ENCODE peak calls at places on chromosomes 2 and 18, in four cellular contexts. One of them, this sample, is unnamed.

GRCh38 chr2:239165206-239165831 is 235.5 kb downstream of the HDAC4 start:
- DNase-seq in thoracic aorta: no peak
- DNase-seq in cardiac muscle cell: no peak
- DNase-seq in retinal pigment epithelial cell: no peak
- DNase-seq in this sample: no peak

GRCh38 chr2:120243211-120243610 is 9.4 kb upstream of the RALB start:
- DNase-seq in thoracic aorta: no peak
- DNase-seq in cardiac muscle cell: no peak
- DNase-seq in retinal pigment epithelial cell: no peak
- DNase-seq in this sample: no peak

GRCh38 chr2:85710687-85711577 is 16.8 kb downstream of the GNLY start:
- DNase-seq in thoracic aorta: no peak
- DNase-seq in cardiac muscle cell: peak
- DNase-seq in retinal pigment epithelial cell: peak
- DNase-seq in this sample: no peak

GRCh38 chr2:14451312-14451711 is 181.2 kb upstream of the LRATD1 start:
- DNase-seq in thoracic aorta: no peak
- DNase-seq in cardiac muscle cell: no peak
- DNase-seq in retinal pigment epithelial cell: no peak
- DNase-seq in this sample: no peak

GRCh38 chr2:120740765-120741513 is 5.3 kb downstream of the GLI2 start:
- DNase-seq in thoracic aorta: no peak
- DNase-seq in cardiac muscle cell: peak
- DNase-seq in retinal pigment epithelial cell: no peak
- DNase-seq in this sample: no peak

GRCh38 chr2:223108376-223109100 is 56.5 kb downstream of the KCNE4 start:
- DNase-seq in thoracic aorta: no peak
- DNase-seq in cardiac muscle cell: no peak
- DNase-seq in retinal pigment epithelial cell: no peak
- DNase-seq in this sample: no peak

GRCh38 chr2:137009953-137010352 is 244.6 kb downstream of the THSD7B start:
- DNase-seq in thoracic aorta: no peak
- DNase-seq in cardiac muscle cell: no peak
- DNase-seq in retinal pigment epithelial cell: no peak
- DNase-seq in this sample: no peak

GRCh38 chr18:13202571-13202970 is 16.0 kb upstream of the LDLRAD4 start:
- DNase-seq in thoracic aorta: no peak
- DNase-seq in cardiac muscle cell: no peak
- DNase-seq in retinal pigment epithelial cell: no peak
- DNase-seq in this sample: no peak

GRCh38 chr18:61635901-61636528 is 256.8 kb downstream of the RNF152 start:
- DNase-seq in thoracic aorta: no peak
- DNase-seq in cardiac muscle cell: peak
- DNase-seq in retinal pigment epithelial cell: no peak
- DNase-seq in this sample: no peak

DNA sequence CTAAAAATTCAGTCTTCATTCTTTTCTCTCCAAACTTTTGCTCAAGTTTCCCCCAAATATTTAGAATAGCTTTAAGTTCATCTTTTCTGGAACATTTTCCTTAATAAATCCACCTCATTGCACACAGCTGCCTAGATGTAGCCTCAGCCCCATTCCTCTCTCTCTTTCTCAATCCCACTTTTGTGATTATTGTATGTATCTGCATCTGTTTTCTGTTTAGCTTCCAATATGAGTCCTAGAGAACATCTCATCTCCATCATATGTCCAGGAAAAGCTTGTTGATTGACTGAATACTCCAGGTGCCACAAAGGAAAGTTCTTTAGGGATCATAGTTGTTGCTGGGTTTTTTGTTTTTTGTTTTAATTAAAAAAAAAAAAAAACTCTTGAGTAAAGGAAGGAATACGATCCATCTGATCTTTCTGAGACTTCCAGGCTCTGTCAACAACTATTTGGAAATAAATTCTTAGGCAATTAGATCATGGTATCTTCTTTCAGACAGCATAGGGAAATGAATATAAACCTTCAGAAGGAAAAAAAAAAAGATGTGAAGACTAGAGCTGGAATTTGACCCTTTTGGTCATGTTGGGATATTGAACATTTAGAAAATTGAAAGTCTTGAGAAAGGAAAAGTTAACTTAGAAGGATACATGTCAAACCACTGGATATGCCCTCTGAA is 42.5 kb downstream of the KIAA2012 start:
- DNase-seq in thoracic aorta: no peak
- DNase-seq in cardiac muscle cell: peak
- DNase-seq in retinal pigment epithelial cell: no peak
- DNase-seq in this sample: no peak
- H3K4me3 ChIP-seq in thoracic aorta: no peak
- H3K4me3 ChIP-seq in cardiac muscle cell: no peak
- H3K4me3 ChIP-seq in retinal pigment epithelial cell: no peak
- H3K4me3 ChIP-seq in this sample: no peak

DNA sequence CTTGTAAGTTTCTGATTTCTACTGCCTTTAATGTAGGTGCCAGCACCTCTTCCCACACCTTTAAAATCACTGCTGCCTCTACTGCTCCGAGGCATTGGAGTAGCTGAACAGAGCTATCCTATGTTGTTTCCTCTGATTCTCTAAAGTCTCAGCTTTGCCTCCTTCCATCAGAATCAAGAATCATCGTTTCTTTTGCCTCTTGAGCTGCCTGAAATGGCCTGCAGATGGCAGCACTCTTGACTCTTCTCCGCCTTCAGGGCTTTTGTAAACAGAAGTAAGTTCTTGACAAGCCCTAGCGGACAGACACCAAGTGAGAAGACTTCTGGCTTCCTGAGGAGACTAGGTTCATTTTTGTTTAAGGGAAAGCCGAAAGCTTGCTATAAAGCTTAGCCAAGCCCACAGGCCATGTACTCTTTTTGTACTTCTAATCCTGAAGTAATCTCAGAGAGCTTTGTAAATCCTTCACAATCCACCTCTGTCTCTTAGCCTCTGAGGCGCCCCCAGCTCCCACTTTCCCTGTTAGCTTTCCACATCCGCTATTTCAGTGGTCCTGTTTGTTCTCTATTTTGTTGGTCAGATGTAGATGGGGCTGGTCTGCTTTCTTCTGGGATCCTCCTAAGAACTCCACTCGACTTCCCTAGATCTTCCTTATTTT is 48.4 kb downstream of the GTF3C3 start:
- DNase-seq in thoracic aorta: no peak
- DNase-seq in cardiac muscle cell: peak
- DNase-seq in retinal pigment epithelial cell: peak
- DNase-seq in this sample: peak
- TF ChIP-seq CTCF in thoracic aorta: peak
- TF ChIP-seq CTCF in cardiac muscle cell: peak
- TF ChIP-seq CTCF in retinal pigment epithelial cell: peak
- TF ChIP-seq CTCF in this sample: peak

DNA sequence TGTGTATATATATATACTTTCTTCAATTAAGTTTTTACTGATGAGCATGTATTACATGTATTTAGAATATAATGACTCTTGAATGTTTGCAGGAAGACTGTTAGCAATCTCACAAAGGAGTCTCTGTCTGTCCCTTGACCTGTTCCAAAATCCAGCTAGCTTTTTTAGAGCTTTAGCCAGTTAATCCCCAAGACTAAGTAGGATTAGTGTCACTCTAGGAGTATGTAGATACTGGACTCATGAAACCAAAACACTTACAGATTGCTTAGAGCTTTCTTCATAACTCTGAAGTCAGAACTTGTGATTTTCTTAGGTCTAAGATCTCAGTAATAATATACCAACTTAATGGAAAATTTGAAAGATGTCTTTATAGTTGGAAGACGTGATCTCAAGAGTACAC is 2.2 kb downstream of the UBXN4 start:
- DNase-seq in thoracic aorta: no peak
- DNase-seq in cardiac muscle cell: no peak
- DNase-seq in retinal pigment epithelial cell: peak
- DNase-seq in this sample: no peak
- H3K4me3 ChIP-seq in thoracic aorta: no peak
- H3K4me3 ChIP-seq in cardiac muscle cell: peak
- H3K4me3 ChIP-seq in retinal pigment epithelial cell: peak
- H3K4me3 ChIP-seq in this sample: peak

GRCh38 chr2:46056541-46056940 is 240.7 kb upstream of the EPAS1 start:
- DNase-seq in thoracic aorta: no peak
- DNase-seq in cardiac muscle cell: no peak
- DNase-seq in retinal pigment epithelial cell: no peak
- DNase-seq in this sample: no peak
- TF ChIP-seq CTCF in thoracic aorta: no peak
- TF ChIP-seq CTCF in cardiac muscle cell: no peak
- TF ChIP-seq CTCF in retinal pigment epithelial cell: no peak
- TF ChIP-seq CTCF in this sample: no peak

GRCh38 chr2:197515277-197515797 is 529 bp upstream of the MOB4 start:
- DNase-seq in thoracic aorta: no peak
- DNase-seq in cardiac muscle cell: peak
- DNase-seq in retinal pigment epithelial cell: no peak
- DNase-seq in this sample: no peak
- H3K4me3 ChIP-seq in thoracic aorta: peak
- H3K4me3 ChIP-seq in cardiac muscle cell: peak
- H3K4me3 ChIP-seq in retinal pigment epithelial cell: peak
- H3K4me3 ChIP-seq in this sample: peak

GRCh38 chr18:50051288-50051687 is 143.7 kb downstream of the MYO5B start:
- DNase-seq in thoracic aorta: no peak
- DNase-seq in cardiac muscle cell: peak
- DNase-seq in retinal pigment epithelial cell: no peak
- DNase-seq in this sample: no peak
- TF ChIP-seq CTCF in thoracic aorta: peak
- TF ChIP-seq CTCF in cardiac muscle cell: peak
- TF ChIP-seq CTCF in retinal pigment epithelial cell: peak
- TF ChIP-seq CTCF in this sample: peak

GRCh38 chr18:74498712-74499629 is 2.8 kb downstream of the CNDP2 start:
- DNase-seq in thoracic aorta: no peak
- DNase-seq in cardiac muscle cell: no peak
- DNase-seq in retinal pigment epithelial cell: no peak
- DNase-seq in this sample: peak

GRCh38 chr18:74497308-74497640 is 1.1 kb downstream of the CNDP2 start:
- DNase-seq in thoracic aorta: no peak
- DNase-seq in cardiac muscle cell: no peak
- DNase-seq in retinal pigment epithelial cell: no peak
- DNase-seq in this sample: no peak

GRCh38 chr18:74499633-74500032 is 3.5 kb downstream of the CNDP2 start:
- DNase-seq in thoracic aorta: no peak
- DNase-seq in cardiac muscle cell: peak
- DNase-seq in retinal pigment epithelial cell: no peak
- DNase-seq in this sample: peak

GRCh38 chr18:74497778-74498177 is 1.6 kb downstream of the CNDP2 start:
- DNase-seq in thoracic aorta: no peak
- DNase-seq in cardiac muscle cell: no peak
- DNase-seq in retinal pigment epithelial cell: no peak
- DNase-seq in this sample: no peak

DNA sequence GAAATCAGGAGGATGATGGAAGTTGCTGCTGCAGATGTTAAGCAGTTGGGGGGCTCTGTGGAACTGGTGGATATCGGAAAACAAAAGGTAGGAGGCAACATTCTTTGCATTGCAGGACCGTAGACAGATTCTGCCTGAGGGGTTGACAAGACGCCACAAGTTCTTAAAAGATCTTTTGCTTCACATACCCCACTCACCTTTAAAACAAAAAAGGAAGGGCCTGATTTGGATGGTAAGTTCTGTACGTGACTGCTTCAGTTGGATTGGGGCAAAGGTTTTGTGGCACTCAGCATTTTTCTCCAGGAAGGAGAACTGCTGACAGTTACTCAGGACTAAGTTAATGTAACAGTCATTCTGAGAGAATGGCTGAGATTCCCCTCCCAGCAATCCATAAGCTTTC is 5.2 kb downstream of the CNDP2 start:
- DNase-seq in thoracic aorta: no peak
- DNase-seq in cardiac muscle cell: no peak
- DNase-seq in retinal pigment epithelial cell: no peak
- DNase-seq in this sample: no peak
- H3K4me3 ChIP-seq in thoracic aorta: no peak
- H3K4me3 ChIP-seq in cardiac muscle cell: no peak
- H3K4me3 ChIP-seq in retinal pigment epithelial cell: no peak
- H3K4me3 ChIP-seq in this sample: peak

GRCh38 chr2:181972431-181973190 is 13.0 kb upstream of the PPP1R1C start:
- DNase-seq in thoracic aorta: no peak
- DNase-seq in cardiac muscle cell: peak
- DNase-seq in retinal pigment epithelial cell: no peak
- DNase-seq in this sample: no peak

GRCh38 chr2:181973379-181973778 is 12.3 kb upstream of the PPP1R1C start:
- DNase-seq in thoracic aorta: no peak
- DNase-seq in cardiac muscle cell: no peak
- DNase-seq in retinal pigment epithelial cell: no peak
- DNase-seq in this sample: no peak

GRCh38 chr2:181971032-181971431 is 14.6 kb upstream of the PPP1R1C start:
- DNase-seq in thoracic aorta: no peak
- DNase-seq in cardiac muscle cell: no peak
- DNase-seq in retinal pigment epithelial cell: no peak
- DNase-seq in this sample: no peak

DNA sequence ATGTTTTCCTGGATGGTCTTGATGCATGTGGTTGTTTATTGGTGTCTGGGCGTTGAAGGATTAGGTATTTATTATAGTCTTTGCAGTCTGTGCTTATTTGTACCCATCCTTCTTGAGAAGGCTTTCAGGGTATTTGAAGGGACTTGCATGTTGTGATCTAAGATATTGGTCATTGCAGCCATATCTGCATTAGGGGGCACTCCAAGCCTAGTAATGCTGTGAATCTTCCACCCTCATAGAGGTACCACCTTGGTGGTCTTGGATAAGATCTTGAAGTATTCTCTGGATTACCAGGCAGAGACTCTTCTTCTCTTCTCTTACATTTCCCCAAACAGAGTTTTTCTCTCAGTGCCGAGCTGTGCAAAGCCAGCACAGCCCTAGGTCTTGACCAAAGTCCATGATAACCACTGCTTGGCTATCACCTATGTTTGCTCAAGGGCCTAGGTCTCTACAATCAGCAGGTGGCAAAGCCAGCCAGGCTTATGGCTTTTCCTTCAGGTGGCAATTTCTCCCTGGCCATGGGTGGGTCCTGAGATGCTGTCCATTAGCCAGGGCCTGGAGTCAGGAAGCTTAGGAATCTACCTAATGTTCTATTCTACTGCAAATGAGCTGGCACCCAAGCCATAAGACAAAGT is 15.4 kb upstream of the PPP1R1C start:
- DNase-seq in thoracic aorta: no peak
- DNase-seq in cardiac muscle cell: no peak
- DNase-seq in retinal pigment epithelial cell: no peak
- DNase-seq in this sample: no peak
- TF ChIP-seq CTCF in thoracic aorta: no peak
- TF ChIP-seq CTCF in cardiac muscle cell: no peak
- TF ChIP-seq CTCF in retinal pigment epithelial cell: peak
- TF ChIP-seq CTCF in this sample: no peak

GRCh38 chr2:25334482-25334881 is 7.2 kb downstream of the DNMT3A start:
- DNase-seq in thoracic aorta: no peak
- DNase-seq in cardiac muscle cell: no peak
- DNase-seq in retinal pigment epithelial cell: no peak
- DNase-seq in this sample: no peak
- H3K4me3 ChIP-seq in thoracic aorta: no peak
- H3K4me3 ChIP-seq in cardiac muscle cell: no peak
- H3K4me3 ChIP-seq in retinal pigment epithelial cell: no peak
- H3K4me3 ChIP-seq in this sample: no peak

This sample was measured in LNCaP clone FGC.